ENCODE peak calls at places on chromosomes 5 and 9, in nine cellular contexts. H is tibial artery, N is spleen, E is IMR-90, R is HCT116, Z is transverse colon, O is left lung, S is A549, J is hepatocyte. V is an unnamed sample.

GRCh38 chr9:85522459-85523092 is 219.2 kb downstream of the AGTPBP1 start:
- DNase-seq in H (peak; percentile 45), N (peak; percentile 87), E (peak; percentile 25), R (no peak), Z (peak; percentile 11), O (peak; percentile 94), S (peak; percentile 25), J (peak; percentile 59), V (peak; percentile 20)

GRCh38 chr9:38172601-38173000 is 103.6 kb upstream of the SHB start:
- DNase-seq in H (no peak), N (no peak), E (no peak), R (no peak), Z (no peak), O (no peak), S (no peak), J (no peak), V (no peak)

GRCh38 chr5:36393656-36394438 is 92.1 kb upstream of the RANBP3L start:
- DNase-seq in H (no peak), N (no peak), E (no peak), R (no peak), Z (no peak), O (no peak), S (no peak), J (no peak), V (no peak)

GRCh38 chr5:154701181-154701580 is 54.0 kb upstream of the LARP1 start:
- DNase-seq in H (no peak), N (no peak), E (no peak), R (no peak), Z (no peak), O (no peak), S (no peak), J (peak; percentile 28), V (no peak)

GRCh38 chr5:108801776-108802175 is 54.1 kb downstream of the FER start:
- DNase-seq in H (no peak), N (no peak), E (peak; percentile 97), R (peak; percentile 84), Z (no peak), O (no peak), S (peak; percentile 51), J (no peak), V (peak; percentile 86)

GRCh38 chr5:115243412-115243811 is 19.3 kb downstream of the PGGT1B start:
- DNase-seq in H (no peak), N (no peak), E (peak; percentile 53), R (no peak), Z (no peak), O (no peak), S (no peak), J (no peak), V (peak; percentile 35)

GRCh38 chr9:37412431-37413151 is 9.9 kb upstream of the GRHPR start:
- DNase-seq in H (no peak), N (no peak), E (peak; percentile 29), R (no peak), Z (no peak), O (no peak), S (no peak), J (no peak), V (peak; percentile 73)

GRCh38 chr9:18606831-18607230 is 132.9 kb downstream of the ADAMTSL1 start:
- DNase-seq in H (no peak), N (no peak), E (peak; percentile 26), R (no peak), Z (no peak), O (no peak), S (no peak), J (no peak), V (no peak)

GRCh38 chr5:10653751-10654400 is 90.0 kb downstream of the ANKRD33B start:
- DNase-seq in H (no peak), N (peak; percentile 45), E (no peak), R (no peak), Z (no peak), O (peak; percentile 34), S (no peak), J (no peak), V (no peak)

GRCh38 chr9:128554155-128554862 is 1.9 kb downstream of the SPTAN1 start:
- DNase-seq in H (peak; percentile 66), N (no peak), E (peak; percentile 93), R (peak; percentile 35), Z (peak; percentile 49), O (no peak), S (peak; percentile 72), J (peak; percentile 84), V (peak; percentile 95)

GRCh38 chr9:131099088-131099611 is 2.8 kb downstream of the AIF1L start:
- DNase-seq in H (no peak), N (no peak), E (no peak), R (no peak), Z (no peak), O (no peak), S (no peak), J (no peak), V (no peak)

GRCh38 chr5:32096891-32097592 is 77.1 kb downstream of the GOLPH3 start:
- DNase-seq in H (no peak), N (no peak), E (peak; percentile 11), R (no peak), Z (no peak), O (no peak), S (no peak), J (no peak), V (no peak)

GRCh38 chr9:38681747-38682227 is 38.1 kb downstream of the FAM240B start:
- DNase-seq in H (no peak), N (no peak), E (peak; percentile 24), R (no peak), Z (no peak), O (no peak), S (no peak), J (no peak), V (peak; percentile 73)

GRCh38 chr9:123326662-123327093 is 29.3 kb upstream of the CRB2 start:
- DNase-seq in H (no peak), N (no peak), E (no peak), R (no peak), Z (no peak), O (no peak), S (no peak), J (no peak), V (no peak)

GRCh38 chr9:36082928-36083327 is 46.2 kb downstream of the RECK start:
- DNase-seq in H (no peak), N (no peak), E (no peak), R (no peak), Z (no peak), O (no peak), S (no peak), J (peak; percentile 15), V (no peak)

GRCh38 chr5:395156-395920 is 47.6 kb upstream of the EXOC3 start:
- DNase-seq in H (no peak), N (peak; percentile 72), E (peak; percentile 94), R (no peak), Z (no peak), O (no peak), S (no peak), J (peak; percentile 68), V (no peak)

GRCh38 chr9:118640836-118641557 is 728.2 kb downstream of the BRINP1 start:
- DNase-seq in H (no peak), N (no peak), E (no peak), R (no peak), Z (no peak), O (no peak), S (no peak), J (no peak), V (peak; percentile 15)

GRCh38 chr5:1468247-1468612 is 23.0 kb upstream of the SLC6A3 start:
- DNase-seq in H (peak; percentile 1), N (no peak), E (no peak), R (no peak), Z (no peak), O (no peak), S (no peak), J (peak; percentile 46), V (no peak)

GRCh38 chr5:64190562-64191306 is 25.1 kb downstream of the RNF180 start:
- DNase-seq in H (no peak), N (no peak), E (no peak), R (no peak), Z (no peak), O (no peak), S (no peak), J (no peak), V (no peak)

GRCh38 chr9:88007291-88007650 is 32.9 kb upstream of the CDK20 start:
- DNase-seq in H (no peak), N (no peak), E (no peak), R (no peak), Z (no peak), O (no peak), S (no peak), J (no peak), V (no peak)

GRCh38 chr5:113489299-113489698 is 1.0 kb upstream of the MCC start:
- DNase-seq in H (peak; percentile 59), N (no peak), E (peak; percentile 99), R (peak; percentile 89), Z (no peak), O (no peak), S (peak; percentile 21), J (peak; percentile 57), V (peak; percentile 97)

GRCh38 chr9:126886194-126886830 is 25.9 kb downstream of the ZBTB34 start:
- DNase-seq in H (no peak), N (no peak), E (no peak), R (no peak), Z (no peak), O (no peak), S (no peak), J (no peak), V (no peak)

GRCh38 chr9:14441976-14442651 is 128.2 kb upstream of the NFIB start:
- DNase-seq in H (no peak), N (no peak), E (peak; percentile 5), R (peak; percentile 72), Z (no peak), O (no peak), S (peak; percentile 45), J (peak; percentile 39), V (no peak)
- TF ChIP-seq CTCF in H (no peak), N (no peak), E (peak; percentile 26), R (peak; percentile 71), Z (no peak), O (no peak), S (peak; percentile 54), J (peak; percentile 20), V (peak; percentile 12)

GRCh38 chr5:54639621-54640020 is 122.1 kb downstream of the SNX18 start:
- DNase-seq in H (no peak), N (no peak), E (no peak), R (no peak), Z (no peak), O (no peak), S (no peak), J (no peak), V (no peak)
- H3K27ac ChIP-seq in H (no peak overlapping the region), N (no peak overlapping the region), E (no peak overlapping the region), R (no peak overlapping the region), Z (no peak overlapping the region), O (no peak overlapping the region), S (no peak overlapping the region), J (no peak overlapping the region), V (no peak overlapping the region)

DNA sequence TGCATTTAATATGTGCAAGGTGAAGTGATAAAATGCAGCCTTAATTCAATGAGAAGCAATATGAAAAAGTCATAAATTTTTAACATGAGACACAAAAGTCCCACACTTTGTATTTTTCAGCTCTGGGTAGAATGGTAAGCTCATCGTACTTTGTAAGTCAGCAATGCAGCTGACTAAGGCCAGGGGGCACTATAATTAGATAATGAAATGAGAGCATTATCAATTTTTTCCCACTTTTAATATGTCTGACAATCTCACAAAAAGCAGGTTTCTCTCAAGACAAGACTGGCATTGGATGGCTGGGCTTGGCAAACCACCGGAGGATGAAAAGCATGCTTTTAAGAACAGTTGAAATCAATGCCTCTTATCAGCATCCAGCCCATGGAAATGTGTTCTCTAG is 162.8 kb downstream of the FAM174A start:
- DNase-seq in H (no peak), N (no peak), E (no peak), R (no peak), Z (no peak), O (no peak), S (no peak), J (no peak), V (no peak)
- TF ChIP-seq CTCF in H (no peak), N (no peak), E (peak; percentile 15), R (peak; percentile 36), Z (no peak), O (no peak), S (peak; percentile 15), J (peak; percentile 27), V (no peak)

GRCh38 chr5:157464518-157465171 is 4.6 kb downstream of the NIPAL4 start:
- DNase-seq in H (peak; percentile 71), N (no peak), E (peak; percentile 90), R (peak; percentile 76), Z (peak; percentile 42), O (no peak), S (peak; percentile 69), J (peak; percentile 75), V (peak; percentile 98)
- H3K27ac ChIP-seq in H (no peak overlapping the region), N (no peak overlapping the region), E (peak overlapping the region; percentile 26), R (peak overlapping the region; percentile 48), Z (peak overlapping the region; percentile 61), O (no peak overlapping the region), S (peak overlapping the region; percentile 80), J (no peak overlapping the region), V (peak overlapping the region; percentile 80)